ENCODE peak calls at places on chromosomes 3 and 15, in eight cellular contexts. Y is cardiac muscle cell; J is tibial artery; R is stomach; M is hepatocyte; B is transverse colon; Z is CD4-positive, alpha-beta memory T cell; L is brain microvascular endothelial cell. F is an unnamed sample.

GRCh38 chr3:106198828-106199194 is 330.0 kb upstream of the CBLB start:
- DNase-seq in Y (peak; percentile 33), J (no peak), R (no peak), M (peak; percentile 7), B (no peak), Z (no peak), L (no peak), F (no peak)

GRCh38 chr15:59298876-59299275 is 73.8 kb downstream of the MYO1E start:
- DNase-seq in Y (no peak), J (no peak), R (no peak), M (no peak), B (no peak), Z (no peak), L (no peak), F (no peak)

GRCh38 chr15:23753248-23753647 is 66.1 kb upstream of the NDN start:
- DNase-seq in Y (no peak), J (no peak), R (no peak), M (no peak), B (no peak), Z (no peak), L (no peak), F (no peak)

GRCh38 chr3:101850327-101851048 is 1.2 kb downstream of the NFKBIZ start:
- DNase-seq in Y (peak; percentile 73), J (no peak), R (no peak), M (no peak), B (no peak), Z (peak; percentile 82), L (peak; percentile 61), F (no peak)

GRCh38 chr15:64182859-64183258 is 20.0 kb upstream of the PPIB start:
- DNase-seq in Y (no peak), J (no peak), R (no peak), M (no peak), B (no peak), Z (no peak), L (no peak), F (no peak)

GRCh38 chr3:135918600-135918999 is 46.9 kb upstream of the PPP2R3A start:
- DNase-seq in Y (peak; percentile 63), J (no peak), R (no peak), M (peak; percentile 45), B (no peak), Z (no peak), L (no peak), F (no peak)

GRCh38 chr15:87038404-87038803 is 958.7 kb downstream of the AGBL1 start:
- DNase-seq in Y (no peak), J (no peak), R (no peak), M (no peak), B (no peak), Z (no peak), L (no peak), F (peak; percentile 86)

GRCh38 chr15:96330064-96330449 is 443 bp upstream of the NR2F2 start:
- DNase-seq in Y (peak; percentile 87), J (peak; percentile 64), R (no peak), M (no peak), B (peak; percentile 66), Z (no peak), L (peak; percentile 72), F (no peak)

GRCh38 chr3:84820126-84820525 is 138.7 kb upstream of the CADM2 start:
- DNase-seq in Y (no peak), J (no peak), R (no peak), M (no peak), B (no peak), Z (no peak), L (no peak), F (no peak)

GRCh38 chr3:66830301-66830700 is 167.8 kb upstream of the KBTBD8 start:
- DNase-seq in Y (no peak), J (no peak), R (peak; percentile 44), M (no peak), B (peak; percentile 62), Z (no peak), L (no peak), F (no peak)

GRCh38 chr3:45199837-45200648 is 26.0 kb downstream of the TMEM158 start:
- DNase-seq in Y (peak; percentile 92), J (no peak), R (no peak), M (peak; percentile 78), B (peak; percentile 45), Z (no peak), L (peak; percentile 87), F (peak; percentile 74)

GRCh38 chr15:28961391-28961790 is 75.6 kb downstream of the APBA2 start:
- DNase-seq in Y (no peak), J (no peak), R (no peak), M (no peak), B (no peak), Z (no peak), L (no peak), F (peak; percentile 55)

GRCh38 chr15:92011611-92012367 is 158.3 kb downstream of the SLCO3A1 start:
- DNase-seq in Y (peak; percentile 6), J (no peak), R (no peak), M (no peak), B (no peak), Z (no peak), L (no peak), F (peak; percentile 66)

GRCh38 chr3:122092460-122093165 is 37.5 kb downstream of the CD86 start:
- DNase-seq in Y (peak; percentile 63), J (peak; percentile 60), R (no peak), M (peak; percentile 23), B (peak; percentile 39), Z (peak; percentile 47), L (peak; percentile 29), F (peak; percentile 64)

GRCh38 chr15:83654379-83655236 is 685 bp downstream of the ADAMTSL3 start:
- DNase-seq in Y (peak; percentile 18), J (peak; percentile 51), R (peak; percentile 28), M (peak; percentile 41), B (no peak), Z (no peak), L (no peak), F (peak; percentile 87)

GRCh38 chr15:70380484-70380883 is 282.8 kb upstream of the TLE3 start:
- DNase-seq in Y (no peak), J (no peak), R (no peak), M (no peak), B (no peak), Z (no peak), L (no peak), F (peak; percentile 62)
- H3K4me3 ChIP-seq in Y (no peak overlapping the region), J (no peak overlapping the region), R (no peak overlapping the region), M (no peak overlapping the region), B (no peak overlapping the region), Z (no peak overlapping the region), L (no peak overlapping the region), F (no peak overlapping the region)

GRCh38 chr3:125359700-125360099 is 15.4 kb downstream of the ZNF148 start:
- DNase-seq in Y (no peak), J (no peak), R (no peak), M (no peak), B (no peak), Z (no peak), L (no peak), F (no peak)
- H3K27me3 ChIP-seq in Y (no peaks in the 10 kb centered on the region), J (no peaks in the 10 kb centered on the region), R (no peaks in the 10 kb centered on the region), M (no peaks in the 10 kb centered on the region), B (no peaks in the 10 kb centered on the region), Z (no peaks in the 10 kb centered on the region), L (no peaks in the 10 kb centered on the region), F (no peaks in the 10 kb centered on the region)

GRCh38 chr3:33786565-33787327 is 11.7 kb upstream of the PDCD6IP start:
- DNase-seq in Y (no peak), J (no peak), R (no peak), M (no peak), B (no peak), Z (no peak), L (peak; percentile 24), F (peak; percentile 57)
- H3K4me3 ChIP-seq in Y (peak overlapping the region; percentile 1), J (peak overlapping the region; percentile 44), R (peak overlapping the region; percentile 34), M (peak overlapping the region; percentile 15), B (no peak overlapping the region), Z (no peak overlapping the region), L (peak overlapping the region; percentile 50), F (no peak overlapping the region)

GRCh38 chr3:127215714-127216414 is 22.9 kb downstream of the PRR23E start:
- DNase-seq in Y (no peak), J (no peak), R (no peak), M (no peak), B (no peak), Z (no peak), L (no peak), F (no peak)
- H3K27me3 ChIP-seq in Y (peaks cover 5% of the 10 kb centered on the region), J (no peaks in the 10 kb centered on the region), R (no peaks in the 10 kb centered on the region), M (peaks cover 22% of the 10 kb centered on the region), B (peaks cover 39% of the 10 kb centered on the region), Z (no peaks in the 10 kb centered on the region), L (no peaks in the 10 kb centered on the region), F (peaks cover 5% of the 10 kb centered on the region)

GRCh38 chr3:114451561-114452018 is 157.8 kb downstream of the TIGIT start:
- DNase-seq in Y (peak; percentile 39), J (peak; percentile 38), R (peak; percentile 60), M (no peak), B (peak; percentile 11), Z (no peak), L (peak; percentile 20), F (no peak)
- H3K4me3 ChIP-seq in Y (peak overlapping the region; percentile 74), J (peak overlapping the region; percentile 9), R (peak overlapping the region; percentile 22), M (no peak overlapping the region), B (no peak overlapping the region), Z (no peak overlapping the region), L (no peak overlapping the region), F (no peak overlapping the region)

GRCh38 chr3:14889943-14890342 is 57.4 kb upstream of the NR2C2 start:
- DNase-seq in Y (no peak), J (no peak), R (no peak), M (no peak), B (no peak), Z (no peak), L (no peak), F (no peak)
- H3K27me3 ChIP-seq in Y (no peaks in the 10 kb centered on the region), J (no peaks in the 10 kb centered on the region), R (no peaks in the 10 kb centered on the region), M (peaks cover 12% of the 10 kb centered on the region), B (no peaks in the 10 kb centered on the region), Z (no peaks in the 10 kb centered on the region), L (no peaks in the 10 kb centered on the region), F (no peaks in the 10 kb centered on the region)

GRCh38 chr15:74995779-74996765 is 709 bp downstream of the SCAMP5 start:
- DNase-seq in Y (peak; percentile 11), J (no peak), R (peak; percentile 30), M (peak; percentile 68), B (peak; percentile 45), Z (no peak), L (no peak), F (peak; percentile 78)
- H3K4me3 ChIP-seq in Y (peak overlapping the region; percentile 71), J (peak overlapping the region; percentile 66), R (peak overlapping the region; percentile 85), M (peak overlapping the region; percentile 80), B (peak overlapping the region; percentile 58), Z (peak overlapping the region; percentile 47), L (peak overlapping the region; percentile 75), F (peak overlapping the region; percentile 78)

GRCh38 chr3:14631687-14632444 is 19.7 kb upstream of the CCDC174 start:
- DNase-seq in Y (no peak), J (no peak), R (no peak), M (no peak), B (no peak), Z (no peak), L (no peak), F (peak; percentile 32)
- H3K27me3 ChIP-seq in Y (peaks cover 9% of the 10 kb centered on the region), J (no peaks in the 10 kb centered on the region), R (no peaks in the 10 kb centered on the region), M (no peaks in the 10 kb centered on the region), B (peaks cover 3% of the 10 kb centered on the region), Z (no peaks in the 10 kb centered on the region), L (no peaks in the 10 kb centered on the region), F (peaks cover 10% of the 10 kb centered on the region)

GRCh38 chr3:193816656-193817311 is 223.8 kb downstream of the OPA1 start:
- DNase-seq in Y (peak; percentile 80), J (peak; percentile 33), R (peak; percentile 73), M (peak; percentile 85), B (peak; percentile 83), Z (no peak), L (no peak), F (peak; percentile 93)
- H3K4me3 ChIP-seq in Y (no peak overlapping the region), J (no peak overlapping the region), R (peak overlapping the region; percentile 24), M (no peak overlapping the region), B (no peak overlapping the region), Z (no peak overlapping the region), L (no peak overlapping the region), F (peak overlapping the region; percentile 45)

GRCh38 chr3:186339180-186339912 is 22.7 kb downstream of the DGKG start:
- DNase-seq in Y (no peak), J (no peak), R (no peak), M (no peak), B (no peak), Z (no peak), L (no peak), F (no peak)
- H3K27me3 ChIP-seq in Y (no peaks in the 10 kb centered on the region), J (no peaks in the 10 kb centered on the region), R (no peaks in the 10 kb centered on the region), M (no peaks in the 10 kb centered on the region), B (no peaks in the 10 kb centered on the region), Z (peaks cover 3% of the 10 kb centered on the region), L (no peaks in the 10 kb centered on the region), F (no peaks in the 10 kb centered on the region)

F was measured in endodermal cell.